ENCODE peak calls at places on chromosomes 6 and 20, in seven cellular contexts. E is amygdala; P is right atrium auricular region; H is fibroblast of the conjunctiva; L is activated T-cell treated with anti-CD3 and anti-CD28 coated beads, Interleukin-2, amount 50 U/mL, for 72 hours; W is brain microvascular endothelial cell; Z is stimulated activated CD4-positive, alpha-beta T cell treated with anti-CD3 and anti-CD28 coated beads, Interleukin-15, amount 100 ng/mL, for 1 hour. N is an unnamed sample.
A peak's percentile ranks its signal among the peaks of the same experiment; 100 is the strongest.

GRCh38 chr20:2234788-2235187 is 61.0 kb upstream of the TGM3 start:
- DNase-seq in Z (no peak), H (no peak), W (no peak), E (no peak), P (no peak), L (no peak), N (no peak)

GRCh38 chr6:41785689-41786450 is 1.6 kb upstream of the TOMM6 start:
- DNase-seq in L (no peak), W (no peak), H (no peak), P (no peak), E (peak; percentile 25), Z (no peak), N (no peak)

GRCh38 chr20:3045042-3045815 is 623 bp upstream of the MRPS26 start:
- DNase-seq in W (peak; percentile 54), E (peak; percentile 78), L (peak; percentile 85), H (no peak), P (peak; percentile 89), Z (no peak), N (no peak)

GRCh38 chr6:137734875-137735182 is 132.2 kb upstream of the TNFAIP3 start:
- DNase-seq in P (no peak), L (no peak), H (no peak), W (no peak), Z (no peak), E (no peak), N (no peak)

GRCh38 chr20:35176132-35176531 is 4.3 kb downstream of the PROCR start:
- DNase-seq in W (no peak), L (no peak), P (no peak), Z (no peak), E (no peak), H (no peak), N (no peak)

GRCh38 chr6:144536079-144536478 is 250.9 kb downstream of the UTRN start:
- DNase-seq in W (no peak), P (no peak), Z (no peak), H (no peak), E (no peak), L (no peak), N (no peak)

GRCh38 chr6:145850671-145851070 is 36.1 kb upstream of the FBXO30 start:
- DNase-seq in P (no peak), Z (no peak), W (no peak), H (no peak), L (no peak), E (no peak), N (no peak)

GRCh38 chr6:170290306-170291128 is at the start of gene DLL1:
- DNase-seq in W (no peak), P (no peak), Z (no peak), L (peak; percentile 52), H (no peak), E (peak; percentile 80), N (no peak)

GRCh38 chr20:219290-220115 is 7.6 kb upstream of the DEFB129 start:
- DNase-seq in P (no peak), H (no peak), Z (no peak), L (no peak), W (peak; percentile 12), E (no peak), N (no peak)

GRCh38 chr6:146972526-146972925 is 231.7 kb upstream of the STXBP5 start:
- DNase-seq in L (no peak), E (no peak), W (no peak), P (no peak), H (no peak), Z (no peak), N (no peak)

GRCh38 chr6:103797738-103798137 is 1062.0 kb downstream of the HACE1 start:
- DNase-seq in Z (no peak), H (no peak), P (no peak), E (no peak), W (no peak), L (no peak), N (no peak)

GRCh38 chr20:25187638-25188037 is 7.9 kb upstream of the ENTPD6 start:
- DNase-seq in L (no peak), H (no peak), Z (no peak), E (no peak), W (no peak), P (no peak), N (no peak)